ENCODE peak calls at places on chromosomes 12 and 14, in four cellular contexts. One of them, this sample, is unnamed.

GRCh38 chr12:65536876-65537661 is 258.6 kb downstream of the MSRB3 start:
- DNase-seq in IMR-90: peak
- DNase-seq in H9: no peak
- DNase-seq in H1: no peak
- DNase-seq in this sample: peak

GRCh38 chr14:78152246-78153068 is 17.7 kb upstream of the NRXN3 start:
- DNase-seq in IMR-90: no peak
- DNase-seq in H9: no peak
- DNase-seq in H1: no peak
- DNase-seq in this sample: no peak

GRCh38 chr12:102955926-102956737 is 1.3 kb upstream of the ASCL1 start:
- DNase-seq in IMR-90: no peak
- DNase-seq in H9: peak
- DNase-seq in H1: no peak
- DNase-seq in this sample: no peak

GRCh38 chr12:123118397-123118945 is 32.4 kb downstream of the PITPNM2 start:
- DNase-seq in IMR-90: peak
- DNase-seq in H9: no peak
- DNase-seq in H1: no peak
- DNase-seq in this sample: peak

GRCh38 chr14:60618200-60618599 is 31.1 kb downstream of the SIX1 start:
- DNase-seq in IMR-90: no peak
- DNase-seq in H9: no peak
- DNase-seq in H1: no peak
- DNase-seq in this sample: no peak

GRCh38 chr12:57579677-57580465 is 11.1 kb upstream of the PIP4K2C start:
- DNase-seq in IMR-90: peak
- DNase-seq in H9: no peak
- DNase-seq in H1: no peak
- DNase-seq in this sample: no peak

GRCh38 chr12:75177997-75178396 is 31.6 kb downstream of the KCNC2 start:
- DNase-seq in IMR-90: peak
- DNase-seq in H9: no peak
- DNase-seq in H1: no peak
- DNase-seq in this sample: peak

GRCh38 chr14:96256420-96256819 is 410 bp downstream of the BDKRB1 start:
- DNase-seq in IMR-90: peak
- DNase-seq in H9: no peak
- DNase-seq in H1: no peak
- DNase-seq in this sample: no peak

GRCh38 chr12:116607039-116607438 is 47.9 kb downstream of the MAP1LC3B2 start:
- DNase-seq in IMR-90: no peak
- DNase-seq in H9: no peak
- DNase-seq in H1: no peak
- DNase-seq in this sample: no peak

GRCh38 chr12:83514372-83514771 is 827.7 kb downstream of the TMTC2 start:
- DNase-seq in IMR-90: no peak
- DNase-seq in H9: no peak
- DNase-seq in H1: no peak
- DNase-seq in this sample: no peak

GRCh38 chr12:53051058-53051880 is 1.4 kb downstream of the TNS2 start:
- DNase-seq in IMR-90: peak
- DNase-seq in H9: no peak
- DNase-seq in H1: no peak
- DNase-seq in this sample: peak

GRCh38 chr14:37544407-37544806 is 50.6 kb downstream of the FOXA1 start:
- DNase-seq in IMR-90: no peak
- DNase-seq in H9: no peak
- DNase-seq in H1: no peak
- DNase-seq in this sample: no peak

GRCh38 chr12:132474237-132474741 is 15.7 kb upstream of the FBRSL1 start:
- DNase-seq in IMR-90: no peak
- DNase-seq in H9: no peak
- DNase-seq in H1: no peak
- DNase-seq in this sample: no peak

GRCh38 chr12:130514149-130514551 is 176.5 kb downstream of the PIWIL1 start:
- DNase-seq in IMR-90: no peak
- DNase-seq in H9: peak
- DNase-seq in H1: peak
- DNase-seq in this sample: no peak

GRCh38 chr12:6952860-6953416 is 1.8 kb downstream of the PTPN6 start:
- DNase-seq in IMR-90: no peak
- DNase-seq in H9: no peak
- DNase-seq in H1: no peak
- DNase-seq in this sample: no peak

GRCh38 chr12:6952121-6952859 is 1.1 kb downstream of the PTPN6 start:
- DNase-seq in IMR-90: no peak
- DNase-seq in H9: no peak
- DNase-seq in H1: no peak
- DNase-seq in this sample: no peak

GRCh38 chr12:6954754-6955461 is 3.8 kb downstream of the PTPN6 start:
- DNase-seq in IMR-90: no peak
- DNase-seq in H9: no peak
- DNase-seq in H1: no peak
- DNase-seq in this sample: no peak

GRCh38 chr12:6954316-6954710 is 3.2 kb downstream of the PTPN6 start:
- DNase-seq in IMR-90: no peak
- DNase-seq in H9: no peak
- DNase-seq in H1: no peak
- DNase-seq in this sample: no peak

DNA sequence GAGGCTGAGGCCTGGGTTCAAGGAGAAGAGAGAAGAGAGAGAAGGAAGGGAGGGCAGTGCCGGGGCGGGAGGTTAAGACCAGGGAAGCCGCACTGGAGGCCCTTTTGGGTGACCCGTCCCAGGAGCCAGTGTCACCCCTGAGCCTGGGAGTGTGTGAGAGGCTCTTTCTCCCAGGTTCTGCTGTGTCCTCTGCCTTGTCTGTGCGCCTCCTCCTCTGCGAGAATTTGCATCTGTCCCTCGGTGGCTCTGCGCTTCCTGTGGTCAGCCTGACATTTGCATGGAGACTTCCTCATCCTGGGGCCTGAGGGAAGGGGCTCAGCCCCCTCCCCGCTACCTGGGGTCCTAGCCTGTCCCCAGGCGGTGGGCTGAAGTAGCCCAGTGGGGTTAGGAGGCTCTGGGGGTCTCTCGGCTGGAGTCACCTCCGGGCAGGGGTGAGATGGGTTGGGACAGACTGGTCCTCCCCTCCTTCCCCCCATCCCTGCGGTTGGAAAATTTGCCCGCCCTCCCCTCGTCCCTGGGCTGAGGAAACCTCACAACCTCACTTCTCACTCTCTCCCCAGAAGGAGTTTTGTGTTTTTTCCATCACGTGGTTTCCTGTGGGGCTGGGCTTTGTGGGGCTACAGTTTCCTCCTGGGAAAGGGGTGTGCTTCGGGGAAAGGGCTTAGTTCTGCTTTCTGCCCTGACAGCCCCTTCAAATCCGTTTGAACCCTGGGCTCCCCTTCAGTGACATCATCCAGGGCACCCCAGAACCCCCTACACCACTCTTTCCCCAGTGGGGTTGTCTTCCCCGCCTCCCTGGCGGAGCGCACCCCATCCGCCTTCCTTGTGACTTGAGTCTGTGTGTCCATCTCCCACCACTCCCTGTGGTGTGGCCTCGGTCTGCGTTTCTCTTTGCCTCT is 2.5 kb downstream of the PTPN6 start:
- DNase-seq in IMR-90: no peak
- DNase-seq in H9: no peak
- DNase-seq in H1: no peak
- DNase-seq in this sample: peak
- H3K23ac ChIP-seq in IMR-90: no peak
- H3K23ac ChIP-seq in H9: no peak
- H3K23ac ChIP-seq in H1: no peak
- H3K23ac ChIP-seq in this sample: no peak

GRCh38 chr14:64602826-64603225 is 53.1 kb downstream of the PPP1R36 start:
- DNase-seq in IMR-90: no peak
- DNase-seq in H9: no peak
- DNase-seq in H1: no peak
- DNase-seq in this sample: no peak
- H4K91ac ChIP-seq in IMR-90: no peak
- H4K91ac ChIP-seq in H9: no peak
- H4K91ac ChIP-seq in H1: no peak
- H4K91ac ChIP-seq in this sample: no peak

GRCh38 chr14:56119221-56119967 is 1.2 kb downstream of the PELI2 start:
- DNase-seq in IMR-90: peak
- DNase-seq in H9: no peak
- DNase-seq in H1: no peak
- DNase-seq in this sample: peak
- H2BK15ac ChIP-seq in IMR-90: peak
- H2BK15ac ChIP-seq in H9: no peak
- H2BK15ac ChIP-seq in H1: no peak
- H2BK15ac ChIP-seq in this sample: peak

GRCh38 chr12:67377541-67377940 is 108.4 kb downstream of the CAND1 start:
- DNase-seq in IMR-90: no peak
- DNase-seq in H9: no peak
- DNase-seq in H1: no peak
- DNase-seq in this sample: no peak
- H3K23ac ChIP-seq in IMR-90: no peak
- H3K23ac ChIP-seq in H9: no peak
- H3K23ac ChIP-seq in H1: no peak
- H3K23ac ChIP-seq in this sample: no peak

GRCh38 chr14:23043749-23044148 is 1.7 kb downstream of the PSMB11 start:
- DNase-seq in IMR-90: no peak
- DNase-seq in H9: no peak
- DNase-seq in H1: no peak
- DNase-seq in this sample: no peak
- H4K91ac ChIP-seq in IMR-90: no peak
- H4K91ac ChIP-seq in H9: no peak
- H4K91ac ChIP-seq in H1: no peak
- H4K91ac ChIP-seq in this sample: no peak

GRCh38 chr12:88081247-88081646 is 52.0 kb upstream of the C12orf50 start:
- DNase-seq in IMR-90: no peak
- DNase-seq in H9: no peak
- DNase-seq in H1: no peak
- DNase-seq in this sample: no peak
- H2BK15ac ChIP-seq in IMR-90: no peak
- H2BK15ac ChIP-seq in H9: no peak
- H2BK15ac ChIP-seq in H1: no peak
- H2BK15ac ChIP-seq in this sample: no peak

This sample was measured in mesenchymal stem cell.